ENCODE peak calls at places on chromosomes 6 and 20, in nine cellular contexts. K is NCI-H2029 treated with DMSO at 0.1 percent for 48 hours; S is T1000; U is stimulated activated CD4-positive, alpha-beta T cell treated with anti-CD3 and anti-CD28 coated beads, Interleukin-15, amount 100 ng/mL, for 24 hours; W is mesendoderm; C is Ammon's horn; F is psoas muscle; E is naive thymus-derived CD4-positive, alpha-beta T cell; H is NCI-H748 treated with DMSO at 0.1 percent for 48 hours. B is an unnamed sample.

GRCh38 chr6:22082278-22082677 is 214.6 kb downstream of the PRL start:
- DNase-seq in K (no peak), S (no peak), U (no peak), W (no peak), C (no peak), F (no peak), E (no peak), H (peak), B (peak)

GRCh38 chr6:136035378-136036070 is 184.0 kb downstream of the PDE7B start:
- DNase-seq in K (no peak), S (no peak), U (no peak), W (no peak), C (no peak), F (no peak), E (no peak), H (no peak), B (peak)

GRCh38 chr6:134636221-134636830 is 313.6 kb downstream of the ALDH8A1 start:
- DNase-seq in K (no peak), S (no peak), U (peak), W (no peak), C (no peak), F (no peak), E (no peak), H (peak), B (no peak)

GRCh38 chr6:155591741-155592140 is 136.1 kb upstream of the NOX3 start:
- DNase-seq in K (no peak), S (no peak), U (no peak), W (no peak), C (no peak), F (no peak), E (no peak), H (no peak), B (no peak)

GRCh38 chr20:57468523-57469417 is 56.2 kb downstream of the CTCFL start:
- DNase-seq in K (no peak), S (no peak), U (no peak), W (no peak), C (no peak), F (no peak), E (no peak), H (no peak), B (no peak)

GRCh38 chr6:85261250-85261649 is 188.6 kb upstream of the NT5E start:
- DNase-seq in K (no peak), S (no peak), U (no peak), W (no peak), C (no peak), F (no peak), E (no peak), H (no peak), B (no peak)

GRCh38 chr6:123564363-123564762 is 72.4 kb downstream of the TRDN start:
- DNase-seq in K (peak), S (no peak), U (no peak), W (no peak), C (no peak), F (no peak), E (no peak), H (no peak), B (no peak)

GRCh38 chr6:17565399-17565798 is 34.7 kb upstream of the FAM8A1 start:
- DNase-seq in K (no peak), S (no peak), U (no peak), W (peak), C (no peak), F (no peak), E (no peak), H (no peak), B (no peak)

GRCh38 chr6:136927313-136927712 is 5.2 kb downstream of the SLC35D3 start:
- DNase-seq in K (no peak), S (no peak), U (peak), W (peak), C (no peak), F (no peak), E (peak), H (peak), B (peak)

GRCh38 chr20:53495357-53495756 is 98.3 kb downstream of the ZNF217 start:
- DNase-seq in K (no peak), S (no peak), U (no peak), W (no peak), C (no peak), F (no peak), E (no peak), H (no peak), B (no peak)

GRCh38 chr20:61919239-61919638 is 146.4 kb downstream of the TAF4 start:
- DNase-seq in K (no peak), S (no peak), U (no peak), W (no peak), C (no peak), F (no peak), E (no peak), H (no peak), B (no peak)

GRCh38 chr6:72621243-72622093 is at the start of gene KCNQ5:
- DNase-seq in K (no peak), S (no peak), U (peak), W (peak), C (peak), F (peak), E (no peak), H (peak), B (no peak)

GRCh38 chr6:25193147-25193864 is 85.9 kb upstream of the CARMIL1 start:
- DNase-seq in K (no peak), S (peak), U (no peak), W (no peak), C (no peak), F (no peak), E (no peak), H (no peak), B (peak)

GRCh38 chr20:48787861-48788375 is 39.9 kb downstream of the PREX1 start:
- DNase-seq in K (no peak), S (no peak), U (no peak), W (peak), C (no peak), F (no peak), E (no peak), H (no peak), B (no peak)

GRCh38 chr6:44801188-44801587 is 413.7 kb downstream of the CDC5L start:
- DNase-seq in K (no peak), S (no peak), U (no peak), W (no peak), C (no peak), F (no peak), E (no peak), H (no peak), B (peak)

GRCh38 chr6:1382883-1383728 is 6.3 kb upstream of the FOXF2 start:
- DNase-seq in K (no peak), S (no peak), U (no peak), W (peak), C (no peak), F (no peak), E (no peak), H (no peak), B (no peak)

GRCh38 chr6:94065707-94066337 is 646.5 kb upstream of the EPHA7 start:
- DNase-seq in K (no peak), S (no peak), U (no peak), W (no peak), C (no peak), F (no peak), E (no peak), H (no peak), B (no peak)

GRCh38 chr20:32329817-32330554 is 28.1 kb upstream of the ASXL1 start:
- DNase-seq in K (peak), S (no peak), U (no peak), W (no peak), C (no peak), F (no peak), E (no peak), H (no peak), B (no peak)

GRCh38 chr6:100459291-100459690 is 5.4 kb downstream of the SIM1 start:
- DNase-seq in K (no peak), S (no peak), U (no peak), W (no peak), C (no peak), F (no peak), E (no peak), H (no peak), B (no peak)

GRCh38 chr6:31780507-31781243 is 3.5 kb upstream of the VWA7 start:
- DNase-seq in K (no peak), S (no peak), U (no peak), W (no peak), C (no peak), F (no peak), E (no peak), H (no peak), B (no peak)

GRCh38 chr6:107635058-107635515 is 145.2 kb downstream of the SOBP start:
- DNase-seq in K (no peak), S (no peak), U (peak), W (no peak), C (no peak), F (no peak), E (no peak), H (no peak), B (no peak)

GRCh38 chr6:11536795-11537194 is 754 bp upstream of the TMEM170B start:
- DNase-seq in K (peak), S (no peak), U (peak), W (peak), C (peak), F (no peak), E (no peak), H (peak), B (no peak)

GRCh38 chr20:32164984-32165735 is 42.4 kb downstream of the PLAGL2 start:
- DNase-seq in K (no peak), S (no peak), U (no peak), W (no peak), C (no peak), F (no peak), E (no peak), H (no peak), B (no peak)

GRCh38 chr20:53023717-53024116 is 51.6 kb downstream of the TSHZ2 start:
- DNase-seq in K (peak), S (no peak), U (no peak), W (no peak), C (no peak), F (no peak), E (no peak), H (no peak), B (peak)

GRCh38 chr20:50193851-50194830 is 3.5 kb downstream of the CEBPB start:
- DNase-seq in K (no peak), S (no peak), U (peak), W (peak), C (peak), F (peak), E (no peak), H (no peak), B (no peak)

GRCh38 chr20:56629464-56630085 is 469 bp downstream of the TFAP2C start:
- DNase-seq in K (no peak), S (no peak), U (no peak), W (no peak), C (no peak), F (no peak), E (no peak), H (no peak), B (no peak)

GRCh38 chr20:52251137-52251700 is 59.6 kb upstream of the ZFP64 start:
- DNase-seq in K (no peak), S (no peak), U (no peak), W (no peak), C (no peak), F (no peak), E (no peak), H (no peak), B (no peak)

GRCh38 chr20:4815618-4816017 is 93.9 kb downstream of the PRND start:
- DNase-seq in K (no peak), S (no peak), U (no peak), W (no peak), C (no peak), F (no peak), E (no peak), H (no peak), B (no peak)

GRCh38 chr6:130018830-130019795 is 732 bp downstream of the L3MBTL3 start:
- DNase-seq in K (no peak), S (no peak), U (peak), W (peak), C (peak), F (peak), E (peak), H (peak), B (no peak)

GRCh38 chr6:138545621-138545980 is 46.3 kb upstream of the NHSL1 start:
- DNase-seq in K (no peak), S (no peak), U (no peak), W (peak), C (no peak), F (peak), E (no peak), H (no peak), B (no peak)

GRCh38 chr6:41074692-41075436 is 2.1 kb downstream of the NFYA start:
- DNase-seq in K (no peak), S (no peak), U (no peak), W (no peak), C (no peak), F (no peak), E (no peak), H (no peak), B (no peak)

GRCh38 chr6:34534656-34535055 is 21.5 kb downstream of the SPDEF start:
- DNase-seq in K (no peak), S (no peak), U (no peak), W (no peak), C (no peak), F (no peak), E (no peak), H (no peak), B (no peak)